ENCODE peak calls at places on chromosomes 16 and 17, in eight cellular contexts. One of them, this sample, is unnamed.

GRCh38 chr17:16463341-16464000 is 28.5 kb downstream of the LRRC75A start:
- DNase-seq in M059J: no peak
- DNase-seq in H7: peak; percentile 84
- DNase-seq in H4: peak; percentile 78
- DNase-seq in fibroblast of lung: peak; percentile 59
- DNase-seq in putamen: no peak
- DNase-seq in stimulated activated CD4-positive, alpha-beta T cell treated with anti-CD3 and anti-CD28 coated beads, Interleukin-4, amount 100 ng/mL, for 1 hour: no peak
- DNase-seq in Peyer's patch: no peak
- DNase-seq in this sample: peak; percentile 72

GRCh38 chr16:23367988-23368387 is 65.9 kb downstream of the SCNN1B start:
- DNase-seq in M059J: no peak
- DNase-seq in H7: no peak
- DNase-seq in H4: no peak
- DNase-seq in fibroblast of lung: no peak
- DNase-seq in putamen: no peak
- DNase-seq in stimulated activated CD4-positive, alpha-beta T cell treated with anti-CD3 and anti-CD28 coated beads, Interleukin-4, amount 100 ng/mL, for 1 hour: no peak
- DNase-seq in Peyer's patch: no peak
- DNase-seq in this sample: no peak

GRCh38 chr16:88810868-88811599 is 694 bp downstream of the APRT start:
- DNase-seq in M059J: peak; percentile 79
- DNase-seq in H7: peak; percentile 85
- DNase-seq in H4: peak; percentile 79
- DNase-seq in fibroblast of lung: peak; percentile 82
- DNase-seq in putamen: peak; percentile 86
- DNase-seq in stimulated activated CD4-positive, alpha-beta T cell treated with anti-CD3 and anti-CD28 coated beads, Interleukin-4, amount 100 ng/mL, for 1 hour: peak; percentile 72
- DNase-seq in Peyer's patch: peak; percentile 68
- DNase-seq in this sample: peak; percentile 82

GRCh38 chr16:71929048-71929447 is 33.7 kb downstream of the IST1 start:
- DNase-seq in M059J: peak; percentile 87
- DNase-seq in H7: no peak
- DNase-seq in H4: peak; percentile 42
- DNase-seq in fibroblast of lung: peak; percentile 76
- DNase-seq in putamen: peak; percentile 21
- DNase-seq in stimulated activated CD4-positive, alpha-beta T cell treated with anti-CD3 and anti-CD28 coated beads, Interleukin-4, amount 100 ng/mL, for 1 hour: no peak
- DNase-seq in Peyer's patch: no peak
- DNase-seq in this sample: no peak

GRCh38 chr17:62984801-62985200 is 18.8 kb downstream of the TANC2 start:
- DNase-seq in M059J: no peak
- DNase-seq in H7: no peak
- DNase-seq in H4: no peak
- DNase-seq in fibroblast of lung: no peak
- DNase-seq in putamen: no peak
- DNase-seq in stimulated activated CD4-positive, alpha-beta T cell treated with anti-CD3 and anti-CD28 coated beads, Interleukin-4, amount 100 ng/mL, for 1 hour: no peak
- DNase-seq in Peyer's patch: no peak
- DNase-seq in this sample: no peak

GRCh38 chr16:22357635-22357971 is 16.8 kb downstream of the CDR2 start:
- DNase-seq in M059J: no peak
- DNase-seq in H7: no peak
- DNase-seq in H4: no peak
- DNase-seq in fibroblast of lung: no peak
- DNase-seq in putamen: no peak
- DNase-seq in stimulated activated CD4-positive, alpha-beta T cell treated with anti-CD3 and anti-CD28 coated beads, Interleukin-4, amount 100 ng/mL, for 1 hour: no peak
- DNase-seq in Peyer's patch: no peak
- DNase-seq in this sample: no peak

GRCh38 chr17:27276653-27277156 is 17.2 kb upstream of the WSB1 start:
- DNase-seq in M059J: no peak
- DNase-seq in H7: peak; percentile 65
- DNase-seq in H4: no peak
- DNase-seq in fibroblast of lung: peak; percentile 97
- DNase-seq in putamen: no peak
- DNase-seq in stimulated activated CD4-positive, alpha-beta T cell treated with anti-CD3 and anti-CD28 coated beads, Interleukin-4, amount 100 ng/mL, for 1 hour: no peak
- DNase-seq in Peyer's patch: no peak
- DNase-seq in this sample: no peak

GRCh38 chr17:44793885-44794698 is 35.3 kb downstream of the ADAM11 start:
- DNase-seq in M059J: peak; percentile 11
- DNase-seq in H7: no peak
- DNase-seq in H4: peak; percentile 3
- DNase-seq in fibroblast of lung: no peak
- DNase-seq in putamen: no peak
- DNase-seq in stimulated activated CD4-positive, alpha-beta T cell treated with anti-CD3 and anti-CD28 coated beads, Interleukin-4, amount 100 ng/mL, for 1 hour: no peak
- DNase-seq in Peyer's patch: no peak
- DNase-seq in this sample: no peak

GRCh38 chr17:71709271-71709670 is 411.5 kb upstream of the SOX9 start:
- DNase-seq in M059J: peak; percentile 3
- DNase-seq in H7: no peak
- DNase-seq in H4: peak; percentile 14
- DNase-seq in fibroblast of lung: peak; percentile 8
- DNase-seq in putamen: no peak
- DNase-seq in stimulated activated CD4-positive, alpha-beta T cell treated with anti-CD3 and anti-CD28 coated beads, Interleukin-4, amount 100 ng/mL, for 1 hour: no peak
- DNase-seq in Peyer's patch: no peak
- DNase-seq in this sample: no peak

GRCh38 chr16:67395458-67396158 is 2.3 kb upstream of the TPPP3 start:
- DNase-seq in M059J: peak; percentile 24
- DNase-seq in H7: peak; percentile 71
- DNase-seq in H4: no peak
- DNase-seq in fibroblast of lung: no peak
- DNase-seq in putamen: no peak
- DNase-seq in stimulated activated CD4-positive, alpha-beta T cell treated with anti-CD3 and anti-CD28 coated beads, Interleukin-4, amount 100 ng/mL, for 1 hour: no peak
- DNase-seq in Peyer's patch: no peak
- DNase-seq in this sample: no peak

GRCh38 chr16:28473714-28474265 is 1.7 kb upstream of the NPIPB7 start:
- DNase-seq in M059J: no peak
- DNase-seq in H7: no peak
- DNase-seq in H4: no peak
- DNase-seq in fibroblast of lung: no peak
- DNase-seq in putamen: no peak
- DNase-seq in stimulated activated CD4-positive, alpha-beta T cell treated with anti-CD3 and anti-CD28 coated beads, Interleukin-4, amount 100 ng/mL, for 1 hour: no peak
- DNase-seq in Peyer's patch: no peak
- DNase-seq in this sample: no peak

GRCh38 chr17:52395308-52395707 is 236.8 kb upstream of the CA10 start:
- DNase-seq in M059J: no peak
- DNase-seq in H7: no peak
- DNase-seq in H4: no peak
- DNase-seq in fibroblast of lung: no peak
- DNase-seq in putamen: no peak
- DNase-seq in stimulated activated CD4-positive, alpha-beta T cell treated with anti-CD3 and anti-CD28 coated beads, Interleukin-4, amount 100 ng/mL, for 1 hour: no peak
- DNase-seq in Peyer's patch: no peak
- DNase-seq in this sample: no peak

GRCh38 chr17:31068291-31068690 is 26.5 kb upstream of the NF1 start:
- DNase-seq in M059J: peak; percentile 62
- DNase-seq in H7: peak; percentile 63
- DNase-seq in H4: peak; percentile 32
- DNase-seq in fibroblast of lung: peak; percentile 25
- DNase-seq in putamen: peak; percentile 25
- DNase-seq in stimulated activated CD4-positive, alpha-beta T cell treated with anti-CD3 and anti-CD28 coated beads, Interleukin-4, amount 100 ng/mL, for 1 hour: peak; percentile 29
- DNase-seq in Peyer's patch: peak; percentile 56
- DNase-seq in this sample: peak; percentile 60

GRCh38 chr17:7380321-7380720 is 568 bp upstream of the TNK1 start:
- DNase-seq in M059J: peak; percentile 61
- DNase-seq in H7: no peak
- DNase-seq in H4: no peak
- DNase-seq in fibroblast of lung: peak; percentile 37
- DNase-seq in putamen: no peak
- DNase-seq in stimulated activated CD4-positive, alpha-beta T cell treated with anti-CD3 and anti-CD28 coated beads, Interleukin-4, amount 100 ng/mL, for 1 hour: no peak
- DNase-seq in Peyer's patch: no peak
- DNase-seq in this sample: no peak

GRCh38 chr16:11029948-11030347 is 85.6 kb downstream of the CLEC16A start:
- DNase-seq in M059J: no peak
- DNase-seq in H7: no peak
- DNase-seq in H4: no peak
- DNase-seq in fibroblast of lung: peak; percentile 71
- DNase-seq in putamen: no peak
- DNase-seq in stimulated activated CD4-positive, alpha-beta T cell treated with anti-CD3 and anti-CD28 coated beads, Interleukin-4, amount 100 ng/mL, for 1 hour: no peak
- DNase-seq in Peyer's patch: no peak
- DNase-seq in this sample: peak; percentile 69

GRCh38 chr16:85323230-85323960 is 211.1 kb upstream of the CIBAR2 start:
- DNase-seq in M059J: no peak
- DNase-seq in H7: no peak
- DNase-seq in H4: no peak
- DNase-seq in fibroblast of lung: no peak
- DNase-seq in putamen: no peak
- DNase-seq in stimulated activated CD4-positive, alpha-beta T cell treated with anti-CD3 and anti-CD28 coated beads, Interleukin-4, amount 100 ng/mL, for 1 hour: no peak
- DNase-seq in Peyer's patch: no peak
- DNase-seq in this sample: no peak

GRCh38 chr17:77366558-77367245 is 225.9 kb downstream of the SEC14L1 start:
- DNase-seq in M059J: no peak
- DNase-seq in H7: peak; percentile 72
- DNase-seq in H4: peak; percentile 80
- DNase-seq in fibroblast of lung: peak; percentile 78
- DNase-seq in putamen: no peak
- DNase-seq in stimulated activated CD4-positive, alpha-beta T cell treated with anti-CD3 and anti-CD28 coated beads, Interleukin-4, amount 100 ng/mL, for 1 hour: no peak
- DNase-seq in Peyer's patch: peak; percentile 69
- DNase-seq in this sample: no peak

GRCh38 chr17:7191571-7192270 is 12.6 kb upstream of the ASGR1 start:
- DNase-seq in M059J: peak; percentile 38
- DNase-seq in H7: peak; percentile 96
- DNase-seq in H4: no peak
- DNase-seq in fibroblast of lung: no peak
- DNase-seq in putamen: no peak
- DNase-seq in stimulated activated CD4-positive, alpha-beta T cell treated with anti-CD3 and anti-CD28 coated beads, Interleukin-4, amount 100 ng/mL, for 1 hour: peak; percentile 33
- DNase-seq in Peyer's patch: no peak
- DNase-seq in this sample: no peak

GRCh38 chr16:57592591-57593003 is 35.8 kb upstream of the ADGRG1 start:
- DNase-seq in M059J: no peak
- DNase-seq in H7: no peak
- DNase-seq in H4: no peak
- DNase-seq in fibroblast of lung: no peak
- DNase-seq in putamen: no peak
- DNase-seq in stimulated activated CD4-positive, alpha-beta T cell treated with anti-CD3 and anti-CD28 coated beads, Interleukin-4, amount 100 ng/mL, for 1 hour: peak; percentile 48
- DNase-seq in Peyer's patch: peak; percentile 50
- DNase-seq in this sample: no peak

GRCh38 chr17:77493238-77493812 is 352.6 kb downstream of the SEC14L1 start:
- DNase-seq in M059J: no peak
- DNase-seq in H7: peak; percentile 43
- DNase-seq in H4: no peak
- DNase-seq in fibroblast of lung: no peak
- DNase-seq in putamen: no peak
- DNase-seq in stimulated activated CD4-positive, alpha-beta T cell treated with anti-CD3 and anti-CD28 coated beads, Interleukin-4, amount 100 ng/mL, for 1 hour: no peak
- DNase-seq in Peyer's patch: no peak
- DNase-seq in this sample: no peak

GRCh38 chr17:6099492-6099891 is 29.3 kb downstream of the WSCD1 start:
- DNase-seq in M059J: no peak
- DNase-seq in H7: no peak
- DNase-seq in H4: no peak
- DNase-seq in fibroblast of lung: no peak
- DNase-seq in putamen: no peak
- DNase-seq in stimulated activated CD4-positive, alpha-beta T cell treated with anti-CD3 and anti-CD28 coated beads, Interleukin-4, amount 100 ng/mL, for 1 hour: no peak
- DNase-seq in Peyer's patch: no peak
- DNase-seq in this sample: no peak

GRCh38 chr17:50681260-50682200 is 26.2 kb downstream of the ANKRD40 start:
- DNase-seq in M059J: peak; percentile 76
- DNase-seq in H7: peak; percentile 81
- DNase-seq in H4: peak; percentile 76
- DNase-seq in fibroblast of lung: peak; percentile 80
- DNase-seq in putamen: peak; percentile 29
- DNase-seq in stimulated activated CD4-positive, alpha-beta T cell treated with anti-CD3 and anti-CD28 coated beads, Interleukin-4, amount 100 ng/mL, for 1 hour: no peak
- DNase-seq in Peyer's patch: no peak
- DNase-seq in this sample: peak; percentile 56

GRCh38 chr17:72089453-72089987 is 31.3 kb upstream of the SOX9 start:
- DNase-seq in M059J: no peak
- DNase-seq in H7: no peak
- DNase-seq in H4: no peak
- DNase-seq in fibroblast of lung: no peak
- DNase-seq in putamen: no peak
- DNase-seq in stimulated activated CD4-positive, alpha-beta T cell treated with anti-CD3 and anti-CD28 coated beads, Interleukin-4, amount 100 ng/mL, for 1 hour: no peak
- DNase-seq in Peyer's patch: no peak
- DNase-seq in this sample: no peak

GRCh38 chr16:50901062-50901461 is 159.2 kb downstream of the CYLD start:
- DNase-seq in M059J: no peak
- DNase-seq in H7: no peak
- DNase-seq in H4: no peak
- DNase-seq in fibroblast of lung: no peak
- DNase-seq in putamen: no peak
- DNase-seq in stimulated activated CD4-positive, alpha-beta T cell treated with anti-CD3 and anti-CD28 coated beads, Interleukin-4, amount 100 ng/mL, for 1 hour: no peak
- DNase-seq in Peyer's patch: no peak
- DNase-seq in this sample: no peak

GRCh38 chr16:86363057-86363490 is 147.3 kb upstream of the FOXF1 start:
- DNase-seq in M059J: peak; percentile 99
- DNase-seq in H7: no peak
- DNase-seq in H4: peak; percentile 99
- DNase-seq in fibroblast of lung: peak; percentile 96
- DNase-seq in putamen: no peak
- DNase-seq in stimulated activated CD4-positive, alpha-beta T cell treated with anti-CD3 and anti-CD28 coated beads, Interleukin-4, amount 100 ng/mL, for 1 hour: no peak
- DNase-seq in Peyer's patch: no peak
- DNase-seq in this sample: no peak

GRCh38 chr17:81711814-81712467 is at the start of gene SLC25A10:
- DNase-seq in M059J: peak; percentile 88
- DNase-seq in H7: peak; percentile 99
- DNase-seq in H4: peak; percentile 69
- DNase-seq in fibroblast of lung: peak; percentile 68
- DNase-seq in putamen: peak; percentile 80
- DNase-seq in stimulated activated CD4-positive, alpha-beta T cell treated with anti-CD3 and anti-CD28 coated beads, Interleukin-4, amount 100 ng/mL, for 1 hour: peak; percentile 83
- DNase-seq in Peyer's patch: peak; percentile 77
- DNase-seq in this sample: no peak

GRCh38 chr16:87963400-87963799 is 12.2 kb downstream of the BANP start:
- DNase-seq in M059J: peak; percentile 82
- DNase-seq in H7: no peak
- DNase-seq in H4: no peak
- DNase-seq in fibroblast of lung: peak; percentile 56
- DNase-seq in putamen: no peak
- DNase-seq in stimulated activated CD4-positive, alpha-beta T cell treated with anti-CD3 and anti-CD28 coated beads, Interleukin-4, amount 100 ng/mL, for 1 hour: peak; percentile 63
- DNase-seq in Peyer's patch: no peak
- DNase-seq in this sample: no peak

GRCh38 chr16:68744744-68745280 is 7.7 kb downstream of the CDH1 start:
- DNase-seq in M059J: no peak
- DNase-seq in H7: peak; percentile 53
- DNase-seq in H4: no peak
- DNase-seq in fibroblast of lung: no peak
- DNase-seq in putamen: no peak
- DNase-seq in stimulated activated CD4-positive, alpha-beta T cell treated with anti-CD3 and anti-CD28 coated beads, Interleukin-4, amount 100 ng/mL, for 1 hour: no peak
- DNase-seq in Peyer's patch: no peak
- DNase-seq in this sample: no peak

GRCh38 chr16:57279780-57280638 is 4.5 kb downstream of the PLLP start:
- DNase-seq in M059J: no peak
- DNase-seq in H7: peak; percentile 28
- DNase-seq in H4: no peak
- DNase-seq in fibroblast of lung: no peak
- DNase-seq in putamen: no peak
- DNase-seq in stimulated activated CD4-positive, alpha-beta T cell treated with anti-CD3 and anti-CD28 coated beads, Interleukin-4, amount 100 ng/mL, for 1 hour: no peak
- DNase-seq in Peyer's patch: no peak
- DNase-seq in this sample: no peak

GRCh38 chr17:15945493-15946209 is 721 bp downstream of the ADORA2B start:
- DNase-seq in M059J: peak; percentile 31
- DNase-seq in H7: peak; percentile 80
- DNase-seq in H4: peak; percentile 1
- DNase-seq in fibroblast of lung: peak; percentile 37
- DNase-seq in putamen: no peak
- DNase-seq in stimulated activated CD4-positive, alpha-beta T cell treated with anti-CD3 and anti-CD28 coated beads, Interleukin-4, amount 100 ng/mL, for 1 hour: peak; percentile 56
- DNase-seq in Peyer's patch: no peak
- DNase-seq in this sample: no peak

GRCh38 chr17:17926036-17926435 is 46.2 kb downstream of the TOM1L2 start:
- DNase-seq in M059J: no peak
- DNase-seq in H7: no peak
- DNase-seq in H4: no peak
- DNase-seq in fibroblast of lung: no peak
- DNase-seq in putamen: no peak
- DNase-seq in stimulated activated CD4-positive, alpha-beta T cell treated with anti-CD3 and anti-CD28 coated beads, Interleukin-4, amount 100 ng/mL, for 1 hour: no peak
- DNase-seq in Peyer's patch: no peak
- DNase-seq in this sample: no peak

GRCh38 chr17:4444782-4445473 is 11.2 kb downstream of the SPNS3 start:
- DNase-seq in M059J: peak; percentile 88
- DNase-seq in H7: no peak
- DNase-seq in H4: peak; percentile 73
- DNase-seq in fibroblast of lung: no peak
- DNase-seq in putamen: no peak
- DNase-seq in stimulated activated CD4-positive, alpha-beta T cell treated with anti-CD3 and anti-CD28 coated beads, Interleukin-4, amount 100 ng/mL, for 1 hour: no peak
- DNase-seq in Peyer's patch: no peak
- DNase-seq in this sample: no peak

This sample was measured in foreskin melanocyte.